ENCODE peak calls at places on chromosome 21, in seven cellular contexts. D is body of pancreas, A is iPS-NIHi11, N is tibial nerve, S is H54, K is astrocyte, Y is MG63. G is an unnamed sample.

GRCh38 chr21:27339902-27340301 is 373.0 kb upstream of the ADAMTS5 start:
- DNase-seq in N (no peak), S (no peak), A (no peak), K (no peak), Y (no peak), D (no peak), G (no peak)

GRCh38 chr21:14862794-14863720 is 201.7 kb downstream of the NRIP1 start:
- DNase-seq in D (no peak), Y (no peak), K (no peak), S (no peak), N (no peak), A (no peak), G (no peak)

GRCh38 chr21:29334717-29335428 is 36.2 kb downstream of the BACH1 start:
- DNase-seq in Y (no peak), N (no peak), S (peak), D (no peak), K (peak), A (no peak), G (no peak)

GRCh38 chr21:39720126-39720778 is 24.7 kb upstream of the IGSF5 start:
- DNase-seq in S (no peak), A (no peak), N (no peak), Y (peak), D (no peak), K (no peak), G (no peak)

GRCh38 chr21:36396971-36397370 is 11.8 kb downstream of the CHAF1B start:
- DNase-seq in K (no peak), S (no peak), Y (no peak), N (no peak), A (no peak), D (no peak), G (no peak)

GRCh38 chr21:28737671-28738279 is 254.9 kb downstream of the LTN1 start:
- DNase-seq in K (peak), N (no peak), D (no peak), A (no peak), S (peak), Y (peak), G (no peak)

GRCh38 chr21:31343680-31344480 is at the start of gene TIAM1:
- DNase-seq in D (peak), K (peak), Y (peak), A (peak), S (peak), N (peak), G (no peak)

GRCh38 chr21:19228241-19228640 is 824.7 kb upstream of the TMPRSS15 start:
- DNase-seq in N (no peak), Y (no peak), D (no peak), K (no peak), A (no peak), S (no peak), G (no peak)

GRCh38 chr21:34074283-34075098 is 1.1 kb downstream of the MRPS6 start:
- DNase-seq in A (no peak), N (no peak), S (no peak), D (no peak), K (no peak), Y (no peak), G (no peak)

G was measured in A549.